ENCODE peak calls at places on chromosomes 16 and 17, in four cellular contexts. A, G, Y and J are unnamed samples. For H3K4me1 and H3K9me3, the result is how much of the 10 kb centered on the place peaks cover.

GRCh38 chr17:73595068-73595865 is 49.0 kb downstream of the SDK2 start:
- DNase-seq in G (peak), A (peak), Y (peak), J (no peak)

GRCh38 chr16:84115919-84116719 is 623 bp downstream of the MBTPS1 start:
- DNase-seq in G (no peak), Y (peak), A (peak), J (peak)

GRCh38 chr17:72529386-72529785 is 408.6 kb downstream of the SOX9 start:
- DNase-seq in G (no peak), A (no peak), Y (peak), J (no peak)

GRCh38 chr17:66460558-66460957 is 158.1 kb downstream of the PRKCA start:
- DNase-seq in Y (no peak), G (no peak), A (no peak), J (no peak)

GRCh38 chr17:64084086-64084939 is 45.6 kb downstream of the ERN1 start:
- DNase-seq in Y (peak), A (peak), G (no peak), J (no peak)

GRCh38 chr17:73991260-73991659 is 212.2 kb upstream of the RPL38 start:
- DNase-seq in A (no peak), Y (peak), G (no peak), J (no peak)

GRCh38 chr17:83094291-83094690 is 14.9 kb downstream of the METRNL start:
- DNase-seq in G (no peak), Y (peak), A (no peak), J (no peak)

GRCh38 chr16:29662729-29663019 is 373 bp upstream of the SPN start:
- DNase-seq in G (no peak), A (peak), Y (peak), J (peak)

GRCh38 chr16:83244057-83244456 is 563.7 kb upstream of the HSBP1 start:
- DNase-seq in G (no peak), Y (no peak), A (no peak), J (no peak)

GRCh38 chr16:30009085-30009862 is 1.6 kb downstream of the DOC2A start:
- DNase-seq in Y (no peak), A (no peak), G (no peak), J (no peak)

GRCh38 chr17:79509496-79509895 is 101.4 kb downstream of the RBFOX3 start:
- DNase-seq in A (no peak), Y (no peak), G (no peak), J (no peak)

GRCh38 chr17:41992576-41992975 is 24.7 kb downstream of the DNAJC7 start:
- DNase-seq in Y (no peak), A (no peak), G (no peak), J (no peak)

GRCh38 chr17:35046245-35046644 is 17.3 kb downstream of the RFFL start:
- DNase-seq in A (no peak), Y (no peak), G (no peak), J (no peak)

GRCh38 chr17:35050170-35050569 is 13.3 kb downstream of the RFFL start:
- DNase-seq in G (no peak), A (no peak), Y (no peak), J (no peak)

GRCh38 chr17:35051183-35051578 is 12.3 kb downstream of the RFFL start:
- DNase-seq in G (peak), A (peak), Y (peak), J (peak)

GRCh38 chr17:35046740-35047283 is 16.7 kb downstream of the RFFL start:
- DNase-seq in A (no peak), Y (no peak), G (peak), J (peak)

DNA sequence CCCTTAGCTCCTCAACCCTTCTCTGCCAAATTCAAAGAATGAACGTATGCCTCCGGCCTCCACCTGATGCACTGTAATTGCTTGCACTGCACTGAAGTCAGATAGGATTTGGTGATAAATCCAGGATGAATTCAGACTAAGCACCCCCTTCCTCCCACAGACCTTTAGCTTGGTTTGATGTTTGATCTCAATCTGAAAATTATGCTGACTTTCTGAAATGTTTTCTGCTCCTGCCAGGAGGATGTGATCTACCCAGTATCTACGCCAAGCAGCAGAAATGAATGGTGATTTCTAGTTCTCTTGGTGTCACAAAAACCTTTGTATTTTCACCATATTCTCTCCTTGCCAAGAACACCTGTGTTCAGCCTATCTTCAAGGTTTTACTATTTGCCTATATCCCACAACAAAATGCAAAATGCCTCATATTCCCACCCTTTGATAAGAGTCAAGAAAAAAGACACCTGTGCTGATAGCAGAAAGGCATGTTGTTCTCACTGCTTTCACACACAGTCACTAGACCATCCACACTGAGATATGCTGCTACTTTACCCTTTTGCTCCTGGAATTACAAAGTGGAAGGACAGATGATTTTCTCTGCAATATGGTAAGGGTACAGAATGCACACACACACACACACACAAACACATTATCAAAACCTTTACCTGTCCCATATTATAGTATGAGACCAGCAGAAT is 14.7 kb downstream of the RFFL start:
- DNase-seq in Y (no peak), A (no peak), G (no peak), J (peak)
- H3K4me3 ChIP-seq in Y (no peak), A (no peak), G (no peak), J (peak)

DNA sequence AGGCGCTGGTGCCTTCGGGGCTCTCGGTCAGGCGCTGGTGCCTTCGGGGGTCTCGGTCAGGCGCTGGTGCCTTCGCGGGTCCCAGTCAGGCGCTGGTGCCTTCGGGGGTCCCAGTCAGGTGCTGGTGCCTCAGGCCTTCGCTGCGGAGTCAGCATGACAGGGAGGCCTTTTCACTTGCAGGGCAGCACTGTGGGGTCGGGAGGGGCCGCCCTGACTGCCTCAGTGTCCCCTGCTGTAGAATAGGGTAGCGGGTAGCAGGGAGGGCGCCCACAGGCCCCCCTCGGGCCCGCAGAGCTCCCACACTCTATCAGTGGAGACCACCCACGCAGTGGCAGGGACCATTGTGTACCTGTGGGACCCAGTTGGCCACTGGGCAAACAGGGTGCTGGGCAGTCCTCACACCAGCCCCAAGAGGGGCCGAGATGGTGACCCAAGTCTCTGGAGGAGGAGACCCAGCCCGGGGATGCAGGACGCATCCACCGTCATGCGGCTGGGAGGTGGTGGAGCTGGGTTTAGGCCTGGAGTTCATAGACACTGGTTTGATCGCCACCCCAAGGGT is 38.0 kb downstream of the ZFPM1 start:
- DNase-seq in Y (no peak), G (no peak), A (no peak), J (no peak)
- H3K4me1 ChIP-seq in Y (under half), G (under half), A (under half), J (under half)

DNA sequence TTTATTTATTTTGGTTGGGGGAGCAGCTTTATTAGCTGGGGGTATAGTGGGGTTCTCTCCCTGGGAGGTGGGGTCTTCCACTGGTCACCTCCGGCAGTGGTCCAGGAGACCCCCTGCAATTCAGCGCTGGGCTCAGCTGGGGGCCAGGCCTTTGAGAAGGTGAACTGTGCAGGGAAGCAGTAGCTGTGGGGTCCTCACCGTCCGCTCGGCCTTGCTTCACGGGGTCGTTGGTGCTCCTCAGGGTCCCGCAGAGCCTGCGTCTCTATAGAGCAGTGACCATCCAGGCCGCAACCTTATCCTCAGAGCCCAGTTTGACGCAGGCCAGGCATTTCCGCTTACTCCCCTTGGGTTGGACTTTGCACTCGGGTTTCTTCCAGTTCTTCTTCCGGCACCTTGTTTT is 1954.7 kb downstream of the TP53TG3F start:
- DNase-seq in Y (no peak), A (no peak), G (no peak), J (no peak)
- H3K9me3 ChIP-seq in Y (half or more), A (under half), G (under half), J (under half)

GRCh38 chr17:61396586-61397085 is 3.0 kb upstream of the TBX2 start:
- DNase-seq in G (no peak), Y (no peak), A (no peak), J (no peak)
- H3K4me3 ChIP-seq in G (no peak), Y (no peak), A (no peak), J (no peak)

GRCh38 chr16:75256871-75257343 is 5.5 kb upstream of the BCAR1 start:
- DNase-seq in G (no peak), Y (no peak), A (no peak), J (no peak)

GRCh38 chr16:75260856-75261589 is 9.6 kb upstream of the BCAR1 start:
- DNase-seq in A (no peak), G (no peak), Y (no peak), J (no peak)

GRCh38 chr16:75258807-75259141 is 7.3 kb upstream of the BCAR1 start:
- DNase-seq in A (no peak), Y (no peak), G (no peak), J (no peak)

GRCh38 chr16:75256059-75256870 is 4.8 kb upstream of the BCAR1 start:
- DNase-seq in Y (no peak), G (no peak), A (no peak), J (no peak)

GRCh38 chr16:75257886-75258806 is 6.7 kb upstream of the BCAR1 start:
- DNase-seq in G (no peak), Y (no peak), A (no peak), J (no peak)
- H3K4me1 ChIP-seq in G (under half), Y (under half), A (under half), J (under half)

GRCh38 chr16:3220839-3221238 is 14.1 kb downstream of the ZNF200 start:
- DNase-seq in G (no peak), A (no peak), Y (no peak), J (no peak)

DNA sequence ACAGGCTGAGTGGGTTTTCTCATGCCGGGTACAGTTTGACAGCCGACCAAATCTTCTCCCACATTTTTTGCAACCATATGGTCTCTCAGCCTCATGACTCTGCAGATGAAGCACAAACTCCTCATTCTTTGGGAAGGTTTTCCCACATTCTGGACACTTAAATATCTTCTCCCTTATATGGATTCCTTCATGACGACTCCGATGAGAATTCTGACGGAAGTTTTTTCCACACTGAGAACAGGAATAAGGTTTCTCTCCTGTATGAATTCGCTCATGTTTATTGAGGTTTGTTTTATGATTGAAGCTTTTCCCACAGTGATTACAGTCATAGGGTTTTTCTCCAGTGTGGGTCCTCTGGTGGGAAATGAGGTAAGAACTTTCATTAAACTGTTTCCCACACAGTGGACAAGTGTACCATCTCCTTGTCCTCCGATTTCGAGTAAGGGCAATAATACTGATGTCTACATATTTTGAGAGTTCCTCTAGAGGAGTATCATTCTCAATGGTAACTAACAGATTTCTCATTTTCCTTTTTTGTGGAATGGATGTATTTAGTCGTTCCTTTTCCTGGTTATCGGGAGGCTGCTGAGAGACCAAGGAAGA is 10.9 kb downstream of the ZNF200 start:
- DNase-seq in A (no peak), Y (no peak), G (no peak), J (no peak)
- H3K9me3 ChIP-seq in A (half or more), Y (half or more), G (under half), J (under half)

DNA sequence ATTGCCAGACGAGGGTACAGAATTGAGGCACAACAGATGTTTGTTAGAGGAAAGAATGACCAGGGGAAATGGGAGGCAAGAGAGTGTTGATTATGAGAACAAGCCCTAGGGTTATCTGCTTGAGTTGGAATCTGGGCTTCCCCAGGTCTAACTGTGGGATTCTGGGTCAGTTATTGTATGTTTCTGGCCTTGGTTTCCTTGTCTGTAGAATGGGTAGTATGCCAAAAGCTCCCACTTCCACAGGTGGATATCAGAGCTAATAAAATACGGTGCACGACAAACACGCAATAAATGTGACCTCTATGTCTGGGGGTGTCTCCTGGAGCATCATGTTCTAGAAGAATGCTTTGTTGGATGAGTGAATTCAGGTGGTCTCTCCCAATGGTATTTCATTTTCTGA is 517 bp downstream of the TMC5 start:
- DNase-seq in A (no peak), G (no peak), Y (no peak), J (no peak)
- H3K4me3 ChIP-seq in A (no peak), G (no peak), Y (no peak), J (no peak)

DNA sequence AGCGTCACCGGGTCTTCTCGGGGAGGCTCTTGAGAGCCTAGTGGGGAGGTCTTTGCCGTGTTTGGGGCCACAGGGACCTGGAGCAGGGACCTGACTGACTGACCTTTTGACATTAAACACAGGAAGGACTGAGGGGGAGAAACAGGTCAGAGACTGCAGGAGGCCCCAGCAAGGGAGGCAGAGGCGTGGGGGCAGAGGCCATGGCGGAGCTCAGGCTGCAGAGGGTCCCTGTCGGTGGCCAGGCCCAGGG is 41.6 kb upstream of the GSE1 start:
- DNase-seq in G (no peak), Y (no peak), A (no peak), J (no peak)
- H3K4me1 ChIP-seq in G (half or more), Y (half or more), A (under half), J (half or more)